ENCODE peak calls at places on chromosome 7, in six cellular contexts. One of them, this sample, is unnamed. For H3K27me3 and H3K36me3, the result is how much of the 10 kb centered on the place peaks cover.

GRCh38 chr7:124071843-124072242 is 39.0 kb upstream of the TMEM229A start:
- DNase-seq in PC-9: no peak
- DNase-seq in HCT116: no peak
- DNase-seq in BJ: no peak
- DNase-seq in fibroblast of lung: peak
- DNase-seq in PC-3: peak
- DNase-seq in this sample: no peak

GRCh38 chr7:152615052-152615741 is 60.7 kb downstream of the XRCC2 start:
- DNase-seq in PC-9: no peak
- DNase-seq in HCT116: no peak
- DNase-seq in BJ: no peak
- DNase-seq in fibroblast of lung: no peak
- DNase-seq in PC-3: no peak
- DNase-seq in this sample: no peak

GRCh38 chr7:157670490-157671357 is 333.9 kb downstream of the DNAJB6 start:
- DNase-seq in PC-9: no peak
- DNase-seq in HCT116: no peak
- DNase-seq in BJ: peak
- DNase-seq in fibroblast of lung: no peak
- DNase-seq in PC-3: peak
- DNase-seq in this sample: no peak

GRCh38 chr7:16007911-16008310 is 321.4 kb upstream of the MEOX2 start:
- DNase-seq in PC-9: no peak
- DNase-seq in HCT116: no peak
- DNase-seq in BJ: no peak
- DNase-seq in fibroblast of lung: no peak
- DNase-seq in PC-3: no peak
- DNase-seq in this sample: no peak

GRCh38 chr7:15049157-15049556 is 146.6 kb upstream of the DGKB start:
- DNase-seq in PC-9: no peak
- DNase-seq in HCT116: no peak
- DNase-seq in BJ: no peak
- DNase-seq in fibroblast of lung: no peak
- DNase-seq in PC-3: peak
- DNase-seq in this sample: no peak

GRCh38 chr7:33789871-33790270 is 115.5 kb upstream of the BMPER start:
- DNase-seq in PC-9: no peak
- DNase-seq in HCT116: no peak
- DNase-seq in BJ: no peak
- DNase-seq in fibroblast of lung: no peak
- DNase-seq in PC-3: no peak
- DNase-seq in this sample: no peak

GRCh38 chr7:4468320-4469102 is 213.6 kb upstream of the FOXK1 start:
- DNase-seq in PC-9: no peak
- DNase-seq in HCT116: no peak
- DNase-seq in BJ: no peak
- DNase-seq in fibroblast of lung: no peak
- DNase-seq in PC-3: no peak
- DNase-seq in this sample: no peak

GRCh38 chr7:128831178-128831993 is 1.2 kb downstream of the FLNC start:
- DNase-seq in PC-9: peak
- DNase-seq in HCT116: no peak
- DNase-seq in BJ: no peak
- DNase-seq in fibroblast of lung: peak
- DNase-seq in PC-3: peak
- DNase-seq in this sample: no peak

GRCh38 chr7:108120196-108120595 is 10.0 kb downstream of the LAMB4 start:
- DNase-seq in PC-9: no peak
- DNase-seq in HCT116: no peak
- DNase-seq in BJ: no peak
- DNase-seq in fibroblast of lung: no peak
- DNase-seq in PC-3: no peak
- DNase-seq in this sample: no peak

GRCh38 chr7:108112683-108113082 is 17.5 kb downstream of the LAMB4 start:
- DNase-seq in PC-9: no peak
- DNase-seq in HCT116: no peak
- DNase-seq in BJ: no peak
- DNase-seq in fibroblast of lung: no peak
- DNase-seq in PC-3: no peak
- DNase-seq in this sample: no peak

GRCh38 chr7:108118959-108119358 is 11.2 kb downstream of the LAMB4 start:
- DNase-seq in PC-9: no peak
- DNase-seq in HCT116: no peak
- DNase-seq in BJ: no peak
- DNase-seq in fibroblast of lung: no peak
- DNase-seq in PC-3: no peak
- DNase-seq in this sample: no peak

GRCh38 chr7:108109216-108109908 is 20.8 kb downstream of the LAMB4 start:
- DNase-seq in PC-9: no peak
- DNase-seq in HCT116: peak
- DNase-seq in BJ: no peak
- DNase-seq in fibroblast of lung: peak
- DNase-seq in PC-3: peak
- DNase-seq in this sample: no peak

DNA sequence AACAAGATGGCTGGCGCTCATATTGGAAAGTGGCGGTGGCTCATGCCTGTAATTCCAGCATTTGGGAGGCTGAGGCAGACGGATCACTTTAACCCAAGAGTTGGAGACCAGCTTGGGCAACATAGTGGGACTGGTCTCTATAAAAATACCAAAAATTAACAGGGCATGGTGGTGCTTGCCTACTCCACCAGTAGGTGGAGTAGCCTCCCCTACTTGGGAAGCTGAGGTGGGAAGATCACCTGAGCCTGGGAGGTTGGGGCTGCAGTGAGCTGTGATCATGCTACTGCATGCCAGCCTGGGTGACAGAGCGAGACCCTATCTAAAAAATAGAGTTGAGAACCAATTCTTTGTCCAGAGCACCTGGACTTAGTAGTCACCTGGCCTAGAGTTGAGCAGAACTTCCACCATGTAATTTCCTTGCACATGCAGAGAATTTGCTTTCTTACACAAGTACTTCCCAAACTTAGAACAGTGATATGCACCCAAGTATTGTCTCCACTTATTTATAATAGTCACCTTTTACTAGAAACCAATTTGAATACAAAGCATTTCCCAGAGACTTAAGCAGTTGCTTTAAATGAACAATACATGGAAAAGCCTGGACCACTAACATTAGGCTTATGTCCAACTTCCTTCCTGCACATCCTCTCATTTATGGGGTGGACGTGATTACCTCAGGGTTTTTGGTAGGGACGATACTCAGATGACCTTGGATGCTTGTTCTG is 15.9 kb downstream of the LAMB4 start:
- DNase-seq in PC-9: peak
- DNase-seq in HCT116: peak
- DNase-seq in BJ: no peak
- DNase-seq in fibroblast of lung: no peak
- DNase-seq in PC-3: peak
- DNase-seq in this sample: no peak
- TF ChIP-seq CTCF in PC-9: peak
- TF ChIP-seq CTCF in HCT116: peak
- TF ChIP-seq CTCF in BJ: peak
- TF ChIP-seq CTCF in fibroblast of lung: peak
- TF ChIP-seq CTCF in PC-3: peak
- TF ChIP-seq CTCF in this sample: peak

DNA sequence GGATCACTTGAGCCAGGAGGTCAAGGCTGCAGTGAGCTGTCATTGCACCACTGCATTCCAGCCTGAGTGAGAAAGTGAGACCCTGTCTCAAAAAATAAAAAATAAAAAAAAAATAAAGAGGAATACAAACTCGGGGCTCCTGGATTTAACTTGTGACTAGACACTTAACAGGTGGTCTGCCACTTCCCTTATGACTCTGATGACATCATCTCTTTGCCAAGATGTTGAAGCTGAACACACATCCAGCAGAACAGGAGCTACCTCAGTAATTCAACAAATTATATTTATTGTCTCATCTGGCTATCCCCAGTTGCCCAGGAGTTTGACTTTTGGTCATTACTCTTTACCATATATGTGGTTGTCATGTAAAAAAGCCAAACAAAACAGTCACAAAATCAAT is 35.3 kb downstream of the NEUROD6 start:
- DNase-seq in PC-9: no peak
- DNase-seq in HCT116: no peak
- DNase-seq in BJ: no peak
- DNase-seq in fibroblast of lung: no peak
- DNase-seq in PC-3: no peak
- DNase-seq in this sample: no peak
- H3K27me3 ChIP-seq in PC-9: half or more
- H3K27me3 ChIP-seq in HCT116: half or more
- H3K27me3 ChIP-seq in BJ: under half
- H3K27me3 ChIP-seq in fibroblast of lung: under half
- H3K27me3 ChIP-seq in PC-3: half or more
- H3K27me3 ChIP-seq in this sample: under half

GRCh38 chr7:41333506-41333905 is 369.4 kb downstream of the INHBA start:
- DNase-seq in PC-9: no peak
- DNase-seq in HCT116: no peak
- DNase-seq in BJ: no peak
- DNase-seq in fibroblast of lung: peak
- DNase-seq in PC-3: no peak
- DNase-seq in this sample: peak
- H3K36me3 ChIP-seq in PC-9: under half
- H3K36me3 ChIP-seq in HCT116: under half
- H3K36me3 ChIP-seq in BJ: under half
- H3K36me3 ChIP-seq in fibroblast of lung: under half
- H3K36me3 ChIP-seq in PC-3: under half
- H3K36me3 ChIP-seq in this sample: under half

DNA sequence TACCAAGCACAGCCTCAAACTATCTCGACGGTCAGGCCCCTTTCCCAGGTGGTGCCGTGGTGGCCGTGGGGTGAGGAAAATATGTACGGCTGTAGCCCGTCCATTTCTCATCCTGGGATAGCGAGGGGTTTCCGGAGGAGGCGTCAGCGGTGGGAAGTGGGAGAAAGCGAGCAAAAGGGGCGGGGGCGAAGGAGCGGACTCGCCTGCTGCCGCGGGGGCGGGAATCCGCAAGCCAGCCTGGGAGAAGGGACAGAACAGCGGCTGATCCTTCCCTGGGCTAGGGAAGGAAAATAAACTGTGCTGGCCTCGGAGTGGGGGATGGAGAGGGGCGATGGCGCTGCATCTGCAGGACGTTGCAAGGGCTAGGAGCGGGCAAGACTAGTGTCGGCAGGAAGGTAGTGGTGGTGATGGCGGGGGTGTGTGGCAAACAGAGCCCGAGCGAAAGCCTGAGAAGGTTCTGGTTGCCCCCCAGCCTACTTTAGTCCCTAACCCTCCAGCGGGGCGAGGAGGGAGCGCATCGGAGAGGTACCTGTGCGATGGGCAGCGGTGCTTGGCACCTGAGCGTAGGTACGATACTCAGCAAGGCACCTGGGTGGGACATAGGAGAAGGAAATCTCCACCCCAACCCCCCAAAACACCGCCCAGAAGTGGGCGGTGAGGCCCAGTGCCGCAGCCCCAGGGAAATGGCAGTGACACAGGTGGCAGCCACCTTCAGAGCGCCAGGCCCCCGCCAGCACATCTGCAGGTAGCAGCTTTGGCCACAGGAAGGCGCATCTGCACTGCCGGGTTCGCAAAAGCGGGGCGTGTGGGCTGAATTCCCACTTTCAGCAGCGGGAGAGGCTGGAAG is 49.9 kb upstream of the STEAP1B start:
- DNase-seq in PC-9: peak
- DNase-seq in HCT116: peak
- DNase-seq in BJ: no peak
- DNase-seq in fibroblast of lung: no peak
- DNase-seq in PC-3: peak
- DNase-seq in this sample: no peak
- TF ChIP-seq CTCF in PC-9: peak
- TF ChIP-seq CTCF in HCT116: peak
- TF ChIP-seq CTCF in BJ: peak
- TF ChIP-seq CTCF in fibroblast of lung: peak
- TF ChIP-seq CTCF in PC-3: peak
- TF ChIP-seq CTCF in this sample: peak

DNA sequence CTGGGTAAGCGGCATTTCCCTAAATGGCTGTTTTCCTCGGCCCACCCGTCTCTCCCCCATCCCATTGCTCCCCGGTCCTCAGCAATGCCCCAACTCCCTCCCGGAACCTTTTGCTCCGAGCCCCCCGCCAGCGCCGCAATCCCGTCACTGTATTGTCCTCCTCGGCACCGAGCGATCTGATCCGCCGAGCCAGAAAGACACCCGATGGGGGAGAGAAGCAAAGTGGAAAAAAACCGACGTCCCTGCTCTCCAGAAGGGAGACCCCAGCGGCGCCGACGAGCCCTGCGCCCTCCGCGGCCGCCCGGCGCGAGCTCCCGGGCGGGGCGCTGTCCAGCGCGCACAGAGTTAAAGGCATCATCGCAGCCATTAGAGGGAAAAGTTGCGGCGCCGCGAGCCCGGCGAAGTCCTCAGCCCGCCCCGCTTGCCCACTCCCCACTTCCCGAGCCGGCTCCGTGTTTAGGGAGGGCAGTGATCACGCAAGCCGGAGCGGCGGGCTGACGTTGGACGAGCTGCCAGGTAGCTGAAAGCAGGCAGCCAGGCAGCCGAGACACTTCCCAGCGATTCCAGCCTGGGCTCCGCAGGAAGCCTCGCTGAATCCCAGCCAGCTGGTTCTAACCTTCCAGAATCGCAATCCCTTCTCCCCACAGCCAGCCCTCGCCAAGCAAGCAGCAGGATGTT is at the start of gene VSTM2A:
- DNase-seq in PC-9: no peak
- DNase-seq in HCT116: no peak
- DNase-seq in BJ: no peak
- DNase-seq in fibroblast of lung: no peak
- DNase-seq in PC-3: no peak
- DNase-seq in this sample: no peak
- H3K27me3 ChIP-seq in PC-9: half or more
- H3K27me3 ChIP-seq in HCT116: under half
- H3K27me3 ChIP-seq in BJ: under half
- H3K27me3 ChIP-seq in fibroblast of lung: under half
- H3K27me3 ChIP-seq in PC-3: half or more
- H3K27me3 ChIP-seq in this sample: under half